ENCODE peak calls at places on chromosomes 1 and 21, in eight cellular contexts. D is Right ventricle myocardium inferior; B is RWPE1; P is activated effector memory CD4-positive, alpha-beta T cell treated with anti-CD3 and anti-CD28 coated beads, Interleukin-2, amount 50 U/mL, for 16 hours; W is effector CD4-positive, alpha-beta T cell; C is AG08396; G is T-cell; U is activated CD4-positive, alpha-beta T cell treated with anti-CD3 and anti-CD28 coated beads, Interleukin-2, amount 50 U/mL, for 1 hour. M is an unnamed sample.

GRCh38 chr1:193537266-193538003 is 351.0 kb upstream of the B3GALT2 start:
- DNase-seq in D (no peak), B (no peak), P (peak), W (no peak), C (no peak), G (peak), U (peak), M (no peak)

GRCh38 chr1:200636681-200637080 is 16.1 kb upstream of the KIF14 start:
- DNase-seq in D (no peak), B (no peak), P (no peak), W (no peak), C (no peak), G (no peak), U (no peak), M (no peak)

GRCh38 chr1:155179107-155180031 is 5.7 kb downstream of the TRIM46 start:
- DNase-seq in D (no peak), B (no peak), P (peak), W (no peak), C (no peak), G (no peak), U (no peak), M (no peak)

GRCh38 chr1:184827600-184828368 is 73.1 kb upstream of the EDEM3 start:
- DNase-seq in D (no peak), B (peak), P (no peak), W (no peak), C (peak), G (no peak), U (no peak), M (no peak)

GRCh38 chr1:186577201-186577600 is 103.0 kb downstream of the PTGS2 start:
- DNase-seq in D (no peak), B (no peak), P (no peak), W (no peak), C (no peak), G (no peak), U (no peak), M (no peak)

GRCh38 chr1:63701187-63701586 is 72.6 kb upstream of the ROR1 start:
- DNase-seq in D (no peak), B (no peak), P (no peak), W (no peak), C (no peak), G (no peak), U (no peak), M (no peak)

GRCh38 chr1:48030211-48030610 is 33.0 kb upstream of the TRABD2B start:
- DNase-seq in D (no peak), B (no peak), P (no peak), W (no peak), C (no peak), G (no peak), U (no peak), M (no peak)

GRCh38 chr1:226093621-226094020 is 31.1 kb downstream of the H3-3A start:
- DNase-seq in D (no peak), B (no peak), P (peak), W (no peak), C (no peak), G (no peak), U (no peak), M (no peak)

GRCh38 chr1:162117039-162117816 is 47.7 kb downstream of the NOS1AP start:
- DNase-seq in D (no peak), B (no peak), P (no peak), W (no peak), C (no peak), G (no peak), U (no peak), M (no peak)

GRCh38 chr1:160403244-160403643 is 2.9 kb downstream of the VANGL2 start:
- DNase-seq in D (no peak), B (no peak), P (no peak), W (no peak), C (no peak), G (no peak), U (no peak), M (no peak)

GRCh38 chr1:201363455-201363854 is 14.0 kb downstream of the TNNT2 start:
- DNase-seq in D (no peak), B (no peak), P (no peak), W (no peak), C (no peak), G (no peak), U (no peak), M (no peak)

GRCh38 chr1:97934491-97934890 is 13.7 kb upstream of the DPYD start:
- DNase-seq in D (no peak), B (no peak), P (no peak), W (no peak), C (no peak), G (no peak), U (no peak), M (no peak)

GRCh38 chr1:27153549-27153886 is 1.4 kb downstream of the SLC9A1 start:
- DNase-seq in D (no peak), B (no peak), P (no peak), W (no peak), C (no peak), G (no peak), U (no peak), M (no peak)

GRCh38 chr1:181347495-181348390 is 135.6 kb upstream of the CACNA1E start:
- DNase-seq in D (no peak), B (no peak), P (no peak), W (no peak), C (no peak), G (no peak), U (no peak), M (no peak)

GRCh38 chr1:185562623-185563359 is 171.4 kb upstream of the HMCN1 start:
- DNase-seq in D (no peak), B (no peak), P (no peak), W (no peak), C (no peak), G (no peak), U (no peak), M (no peak)

GRCh38 chr1:76074321-76075187 is at the start of gene ST6GALNAC3:
- DNase-seq in D (peak), B (peak), P (peak), W (peak), C (peak), G (peak), U (peak), M (no peak)

GRCh38 chr1:82141393-82141792 is 340.7 kb downstream of the ADGRL2 start:
- DNase-seq in D (no peak), B (no peak), P (no peak), W (no peak), C (no peak), G (no peak), U (no peak), M (no peak)

GRCh38 chr21:43903451-43904091 is 38.5 kb downstream of the AGPAT3 start:
- DNase-seq in D (no peak), B (no peak), P (no peak), W (no peak), C (no peak), G (no peak), U (no peak), M (no peak)

GRCh38 chr1:85133565-85134159 is 67.2 kb downstream of the SYDE2 start:
- DNase-seq in D (no peak), B (no peak), P (no peak), W (no peak), C (no peak), G (no peak), U (no peak), M (no peak)

GRCh38 chr21:27173052-27173451 is 206.2 kb upstream of the ADAMTS5 start:
- DNase-seq in D (no peak), B (no peak), P (no peak), W (no peak), C (no peak), G (no peak), U (no peak), M (no peak)

GRCh38 chr1:116168277-116169032 is 57.3 kb downstream of the MAB21L3 start:
- DNase-seq in D (peak), B (peak), P (peak), W (peak), C (peak), G (peak), U (peak), M (peak)

GRCh38 chr1:230982698-230983097 is 3.8 kb downstream of the ARV1 start:
- DNase-seq in D (no peak), B (no peak), P (no peak), W (no peak), C (peak), G (no peak), U (no peak), M (no peak)

GRCh38 chr1:33349081-33349759 is 28.3 kb upstream of the A3GALT2 start:
- DNase-seq in D (peak), B (no peak), P (peak), W (peak), C (peak), G (peak), U (peak), M (no peak)

GRCh38 chr1:30919025-30919881 is 10.7 kb upstream of the SDC3 start:
- DNase-seq in D (no peak), B (no peak), P (no peak), W (no peak), C (peak), G (no peak), U (no peak), M (no peak)

GRCh38 chr1:236058141-236058626 is 6.7 kb downstream of the NID1 start:
- DNase-seq in D (no peak), B (no peak), P (no peak), W (no peak), C (no peak), G (no peak), U (no peak), M (peak)

GRCh38 chr1:7256526-7256925 is 471.3 kb downstream of the CAMTA1 start:
- DNase-seq in D (no peak), B (no peak), P (no peak), W (no peak), C (no peak), G (no peak), U (no peak), M (no peak)

GRCh38 chr1:81802601-81803422 is 2.1 kb downstream of the ADGRL2 start:
- DNase-seq in D (peak), B (peak), P (no peak), W (no peak), C (peak), G (no peak), U (no peak), M (no peak)

GRCh38 chr1:175373786-175374623 is 181.4 kb upstream of the KIAA0040 start:
- DNase-seq in D (peak), B (peak), P (no peak), W (no peak), C (peak), G (no peak), U (no peak), M (no peak)

GRCh38 chr21:45850181-45850580 is 131.4 kb upstream of the COL6A1 start:
- DNase-seq in D (no peak), B (no peak), P (no peak), W (no peak), C (no peak), G (no peak), U (no peak), M (no peak)

GRCh38 chr1:201362906-201363305 is 14.6 kb downstream of the TNNT2 start:
- DNase-seq in D (peak), B (no peak), P (no peak), W (no peak), C (no peak), G (no peak), U (no peak), M (no peak)

GRCh38 chr1:30258876-30259275 is 464.5 kb downstream of the MATN1 start:
- DNase-seq in D (no peak), B (no peak), P (no peak), W (no peak), C (no peak), G (no peak), U (no peak), M (no peak)

M was measured in AG09319.